ENCODE peak calls at places on chromosomes 7 and 10, in seven cellular contexts. G is NCI-H1436, N is IMR-90, B is iPS-NIHi11, Q is KBM-7, I is RKO, M is fibroblast of villous mesenchyme. O is an unnamed sample.
A peak's percentile ranks its signal among the peaks of the same experiment; 100 is the strongest.

GRCh38 chr10:24513155-24513554 is 210.5 kb downstream of the ARHGAP21 start:
- DNase-seq in G (no peak), N (peak; percentile 34), B (peak; percentile 31), Q (peak; percentile 8), I (no peak), M (peak; percentile 2), O (peak; percentile 25)

GRCh38 chr7:14761506-14762296 is 140.8 kb downstream of the DGKB start:
- DNase-seq in G (peak; percentile 32), N (peak; percentile 79), B (no peak), Q (no peak), I (no peak), M (peak; percentile 66), O (no peak)

GRCh38 chr10:112896273-112896672 is 53.8 kb upstream of the TCF7L2 start:
- DNase-seq in G (no peak), N (peak; percentile 30), B (no peak), Q (no peak), I (no peak), M (no peak), O (no peak)

GRCh38 chr10:78047314-78047891 is 13.7 kb downstream of the RPS24 start:
- DNase-seq in G (peak; percentile 82), N (peak; percentile 87), B (peak; percentile 80), Q (peak; percentile 82), I (peak; percentile 76), M (peak; percentile 84), O (peak; percentile 65)

GRCh38 chr7:55021951-55022617 is 3.3 kb downstream of the EGFR start:
- DNase-seq in G (no peak), N (no peak), B (no peak), Q (no peak), I (no peak), M (peak; percentile 49), O (no peak)

GRCh38 chr10:6356280-6356793 is 153.6 kb downstream of the PFKFB3 start:
- DNase-seq in G (no peak), N (no peak), B (no peak), Q (no peak), I (no peak), M (no peak), O (no peak)

GRCh38 chr7:49927581-49927980 is 154.1 kb downstream of the VWC2 start:
- DNase-seq in G (no peak), N (no peak), B (no peak), Q (no peak), I (no peak), M (no peak), O (no peak)

GRCh38 chr7:57201021-57201894 is 69.0 kb upstream of the ZNF479 start:
- DNase-seq in G (no peak), N (no peak), B (no peak), Q (no peak), I (no peak), M (no peak), O (no peak)

GRCh38 chr7:105907129-105907846 is 30.9 kb upstream of the ATXN7L1 start:
- DNase-seq in G (no peak), N (no peak), B (no peak), Q (no peak), I (no peak), M (no peak), O (no peak)

GRCh38 chr7:134391223-134391622 is 67.7 kb downstream of the AKR1B1 start:
- DNase-seq in G (no peak), N (no peak), B (no peak), Q (no peak), I (no peak), M (no peak), O (no peak)